ENCODE peak calls at places on chromosomes 11 and 22, in five cellular contexts. U, I, Z, L and C are unnamed samples.
A peak's percentile ranks its signal among the peaks of the same experiment; 100 is the strongest.

GRCh38 chr22:21866821-21867527 is 471 bp downstream of the MAPK1 start:
- DNase-seq in U (no peak), I (no peak), Z (no peak), L (no peak), C (peak; percentile 13)

GRCh38 chr11:46489668-46490560 is 98.3 kb upstream of the CHRM4 start:
- DNase-seq in U (no peak), I (no peak), Z (peak; percentile 69), L (peak; percentile 20), C (peak; percentile 64)

GRCh38 chr22:19666663-19667593 is 47.4 kb upstream of the SEPTIN5 start:
- DNase-seq in U (no peak), I (no peak), Z (peak; percentile 57), L (peak; percentile 27), C (no peak)

GRCh38 chr11:133649059-133649458 is 116.8 kb upstream of the OPCML start:
- DNase-seq in U (no peak), I (no peak), Z (no peak), L (no peak), C (no peak)

GRCh38 chr11:128201006-128201405 is 386.4 kb downstream of the ETS1 start:
- DNase-seq in U (no peak), I (no peak), Z (no peak), L (no peak), C (no peak)

GRCh38 chr11:33847251-33847650 is 44.6 kb downstream of the LMO2 start:
- DNase-seq in U (no peak), I (no peak), Z (no peak), L (no peak), C (no peak)

GRCh38 chr22:20580611-20581502 is 73.4 kb downstream of the MED15 start:
- DNase-seq in U (no peak), I (no peak), Z (no peak), L (no peak), C (no peak)

GRCh38 chr22:21865041-21865440 is 2.4 kb downstream of the MAPK1 start:
- DNase-seq in U (peak; percentile 24), I (no peak), Z (peak; percentile 85), L (peak; percentile 65), C (peak; percentile 56)

GRCh38 chr22:24445481-24446290 is 18.3 kb downstream of the ADORA2A start:
- DNase-seq in U (no peak), I (no peak), Z (no peak), L (no peak), C (no peak)

GRCh38 chr11:75768112-75768908 is at the start of gene DGAT2:
- DNase-seq in U (peak; percentile 61), I (peak; percentile 29), Z (peak; percentile 72), L (no peak), C (peak; percentile 92)

GRCh38 chr11:3195251-3196160 is 23.1 kb downstream of the MRGPRG start:
- DNase-seq in U (no peak), I (no peak), Z (peak; percentile 36), L (no peak), C (no peak)

GRCh38 chr22:19383292-19383691 is 48.2 kb downstream of the HIRA start:
- DNase-seq in U (no peak), I (no peak), Z (no peak), L (no peak), C (no peak)

GRCh38 chr11:75346296-75346695 is 5.2 kb downstream of the ARRB1 start:
- DNase-seq in U (no peak), I (no peak), Z (no peak), L (no peak), C (no peak)

GRCh38 chr22:20115691-20116375 is at the start of gene RANBP1:
- DNase-seq in U (no peak), I (no peak), Z (no peak), L (no peak), C (no peak)

GRCh38 chr11:133919330-133920108 is 37.2 kb downstream of the IGSF9B start:
- DNase-seq in U (no peak), I (no peak), Z (no peak), L (no peak), C (no peak)

GRCh38 chr11:123363556-123363955 is 66.5 kb upstream of the GRAMD1B start:
- DNase-seq in U (peak; percentile 11), I (no peak), Z (no peak), L (no peak), C (no peak)

GRCh38 chr22:25358421-25359170 is 139.2 kb downstream of the CRYBB2 start:
- DNase-seq in U (no peak), I (no peak), Z (no peak), L (no peak), C (no peak)

GRCh38 chr22:43000441-43001175 is 14.3 kb downstream of the PACSIN2 start:
- DNase-seq in U (no peak), I (no peak), Z (peak; percentile 34), L (no peak), C (no peak)

GRCh38 chr11:18526130-18526520 is 617 bp downstream of the TSG101 start:
- DNase-seq in U (no peak), I (no peak), Z (no peak), L (no peak), C (no peak)

GRCh38 chr11:74447720-74448119 is 19.6 kb downstream of the KCNE3 start:
- DNase-seq in U (no peak), I (no peak), Z (no peak), L (no peak), C (no peak)

GRCh38 chr11:33160147-33160546 is 1.1 kb downstream of the CSTF3 start:
- DNase-seq in U (no peak), I (no peak), Z (peak; percentile 62), L (no peak), C (peak; percentile 46)

GRCh38 chr11:57536947-57537654 is at the start of gene SMTNL1:
- DNase-seq in U (no peak), I (no peak), Z (no peak), L (no peak), C (no peak)

DNA sequence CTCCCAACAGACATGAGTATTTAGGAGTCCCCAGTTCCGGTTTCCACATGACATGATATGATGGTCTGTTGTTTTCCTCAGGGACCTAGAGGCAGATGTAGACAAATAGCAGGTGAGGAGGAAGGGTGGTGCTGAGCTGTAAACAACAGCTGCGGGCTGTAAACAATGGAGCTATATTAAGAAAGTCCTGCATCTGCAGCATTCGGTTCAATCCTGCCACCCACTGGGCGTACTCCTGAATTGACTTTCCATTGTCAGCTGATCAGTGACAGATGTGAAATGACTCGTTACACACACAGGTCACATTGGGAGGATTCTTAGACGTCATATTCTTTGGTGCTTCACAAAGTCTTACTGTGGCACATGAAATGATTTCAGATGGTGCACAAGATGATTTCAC is 26.8 kb upstream of the RAG1 start:
- DNase-seq in U (no peak), I (no peak), Z (peak; percentile 48), L (no peak), C (peak; percentile 49)
- TF ChIP-seq CTCF in U (no peak), I (no peak), Z (peak; percentile 57), L (peak; percentile 26), C (peak; percentile 43)

GRCh38 chr11:47980907-47981621 is 705 bp downstream of the PTPRJ start:
- DNase-seq in U (no peak), I (no peak), Z (peak; percentile 56), L (no peak), C (peak; percentile 81)

GRCh38 chr11:47979378-47980092 is 824 bp upstream of the PTPRJ start:
- DNase-seq in U (no peak), I (no peak), Z (no peak), L (no peak), C (no peak)

GRCh38 chr11:47981667-47982404 is 1.5 kb downstream of the PTPRJ start:
- DNase-seq in U (no peak), I (no peak), Z (no peak), L (no peak), C (no peak)

GRCh38 chr11:47977651-47978050 is 2.7 kb upstream of the PTPRJ start:
- DNase-seq in U (no peak), I (no peak), Z (no peak), L (no peak), C (no peak)

DNA sequence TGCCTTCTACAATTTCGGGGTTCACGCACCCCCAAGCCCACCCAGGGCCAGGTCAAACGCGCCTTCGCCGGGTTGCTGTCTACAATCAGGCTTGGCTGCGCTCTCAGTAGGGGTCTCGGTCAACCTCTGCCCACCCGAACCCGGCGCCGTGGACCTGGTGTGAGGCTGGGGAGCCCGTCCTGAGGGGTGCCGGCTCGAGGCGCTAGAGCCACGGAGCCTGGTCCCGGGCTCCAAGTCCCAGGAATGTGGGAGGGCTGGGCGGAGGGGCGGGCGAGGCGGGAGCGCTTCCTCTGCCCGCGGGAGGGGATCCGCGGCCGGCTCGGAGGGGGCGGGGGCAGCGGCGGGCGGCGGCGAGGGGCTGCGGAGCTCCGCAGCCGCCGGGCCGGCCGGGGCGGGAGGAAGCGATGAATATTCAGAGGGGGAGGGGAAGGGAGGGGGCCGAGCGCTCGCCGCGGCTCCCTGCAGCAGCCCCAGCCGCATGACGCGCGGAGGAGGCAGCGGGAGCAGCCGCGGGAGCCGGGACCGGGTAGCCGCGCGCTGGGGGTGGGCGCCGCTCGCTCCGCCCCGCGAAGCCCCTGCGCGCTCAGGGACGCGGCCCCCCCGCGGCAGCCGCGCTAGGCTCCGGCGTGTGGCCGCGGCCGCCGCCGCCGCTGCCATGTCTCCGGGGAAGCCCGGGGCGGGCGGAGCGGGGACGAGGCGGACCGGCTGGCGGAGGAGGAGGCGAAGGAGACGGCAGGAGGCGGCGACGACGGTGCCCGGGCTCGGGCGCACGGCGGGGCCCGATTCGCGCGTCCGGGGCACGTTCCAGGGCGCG is at the start of gene PTPRJ:
- DNase-seq in U (peak; percentile 66), I (no peak), Z (peak; percentile 65), L (no peak), C (peak; percentile 86)
- TF ChIP-seq CTCF in U (no peak), I (no peak), Z (no peak), L (no peak), C (peak; percentile 18)

GRCh38 chr11:7347611-7348431 is 96.1 kb downstream of the SYT9 start:
- DNase-seq in U (no peak), I (no peak), Z (no peak), L (no peak), C (no peak)

GRCh38 chr11:7348432-7349298 is 97.0 kb downstream of the SYT9 start:
- DNase-seq in U (peak; percentile 31), I (no peak), Z (no peak), L (no peak), C (peak; percentile 85)

GRCh38 chr11:7351228-7351627 is 99.5 kb downstream of the SYT9 start:
- DNase-seq in U (no peak), I (no peak), Z (no peak), L (no peak), C (no peak)

GRCh38 chr11:7353100-7353499 is 101.4 kb downstream of the SYT9 start:
- DNase-seq in U (no peak), I (no peak), Z (peak; percentile 30), L (no peak), C (peak; percentile 43)
- TF ChIP-seq CTCF in U (peak; percentile 13), I (peak; percentile 15), Z (peak; percentile 42), L (peak; percentile 36), C (peak; percentile 38)

DNA sequence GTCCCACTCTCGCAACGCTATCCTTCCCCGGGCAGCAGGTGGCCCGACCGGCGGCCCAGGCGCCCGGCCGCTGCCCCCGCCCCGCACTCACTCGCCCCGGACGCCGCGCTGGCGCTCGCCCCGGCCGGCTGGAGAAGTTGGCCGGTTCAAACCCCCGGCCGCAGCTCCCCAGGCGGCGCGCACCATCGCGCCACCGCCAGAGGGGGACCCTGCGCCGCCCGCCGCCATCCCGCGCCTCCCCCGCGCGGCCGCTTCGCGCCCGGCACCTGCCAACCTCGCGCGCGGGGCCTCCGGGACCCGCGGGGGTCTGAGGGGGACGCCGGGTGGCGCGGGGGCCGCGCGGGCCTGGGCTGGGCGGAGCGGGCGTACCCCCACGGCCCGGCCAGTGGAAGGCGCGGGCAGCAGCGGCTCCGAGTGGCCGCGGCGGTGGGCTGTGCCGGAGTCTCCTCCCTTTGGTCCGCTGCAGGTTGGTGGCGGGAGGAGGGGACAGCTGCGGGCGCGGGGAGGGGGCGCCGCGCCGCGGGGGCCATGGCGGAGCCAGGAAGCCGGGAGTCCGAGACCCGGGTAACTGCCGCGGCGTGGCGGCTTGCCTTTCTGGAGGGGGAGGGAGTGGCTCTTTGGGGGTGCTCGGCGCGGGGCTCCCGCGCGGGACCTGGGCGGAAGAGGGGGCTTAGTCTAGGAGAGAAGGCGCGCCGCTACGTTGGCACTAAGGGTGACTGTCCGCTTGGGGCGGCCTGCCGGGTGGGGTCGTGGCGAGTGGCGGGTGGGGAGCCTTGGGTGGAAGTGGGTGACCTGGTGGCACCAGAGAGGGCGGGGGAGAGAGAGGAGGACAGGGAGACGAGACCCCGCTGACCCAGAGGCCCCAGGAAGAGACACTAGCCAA is at the start of the genes MPST and TST:
- DNase-seq in U (peak; percentile 75), I (peak; percentile 67), Z (peak; percentile 77), L (no peak), C (peak; percentile 89)
- TF ChIP-seq CTCF in U (no peak), I (peak; percentile 9), Z (no peak), L (no peak), C (no peak)